ENCODE peak calls at places on chromosomes 12 and 14, in five cellular contexts. W, C, N, S and I are unnamed samples.

GRCh38 chr12:100163416-100164152 is 20.9 kb upstream of the BLTP3B start:
- DNase-seq in N (no peak), S (peak), C (peak), W (peak), I (peak)

GRCh38 chr14:58697927-58698641 is 60.3 kb downstream of the DACT1 start:
- DNase-seq in C (no peak), S (no peak), N (no peak), W (no peak), I (no peak)

GRCh38 chr14:23431486-23431885 is 4.0 kb downstream of the MYH7 start:
- DNase-seq in S (no peak), N (no peak), C (no peak), W (no peak), I (no peak)

GRCh38 chr12:39619660-39620433 is at the start of gene ABCD2:
- DNase-seq in W (peak), N (no peak), S (peak), C (peak), I (peak)

GRCh38 chr12:88814789-88815188 is 234.5 kb upstream of the KITLG start:
- DNase-seq in N (no peak), S (no peak), C (no peak), W (no peak), I (no peak)

GRCh38 chr14:104698688-104699425 is 9.4 kb downstream of the INF2 start:
- DNase-seq in S (no peak), N (no peak), C (no peak), W (no peak), I (no peak)

GRCh38 chr12:108271951-108272729 is 67.0 kb downstream of the CMKLR1 start:
- DNase-seq in C (no peak), W (no peak), N (no peak), S (no peak), I (no peak)

GRCh38 chr14:34693228-34693939 is 21.0 kb downstream of the CFL2 start:
- DNase-seq in S (peak), W (peak), C (no peak), N (no peak), I (no peak)

GRCh38 chr14:96250545-96250944 is 5.5 kb upstream of the BDKRB1 start:
- DNase-seq in S (no peak), N (no peak), W (no peak), C (no peak), I (no peak)

GRCh38 chr12:89525002-89525823 is 617 bp upstream of the GALNT4 start:
- DNase-seq in N (no peak), S (peak), C (peak), W (peak), I (peak)

GRCh38 chr12:337039-337438 is 52.1 kb downstream of the KDM5A start:
- DNase-seq in W (no peak), N (no peak), C (no peak), S (no peak), I (no peak)

GRCh38 chr12:111505601-111506036 is 93.5 kb downstream of the ATXN2 start:
- DNase-seq in S (peak), C (no peak), W (no peak), N (no peak), I (no peak)

GRCh38 chr14:34502826-34503225 is 36.7 kb downstream of the EAPP start:
- DNase-seq in S (peak), C (no peak), W (no peak), N (no peak), I (peak)

GRCh38 chr14:94697773-94698556 is 71.9 kb downstream of the GSC start:
- DNase-seq in C (no peak), S (no peak), W (no peak), N (no peak), I (peak)

GRCh38 chr12:14884458-14884878 is 1.2 kb downstream of the MGP start:
- DNase-seq in S (peak), N (peak), W (peak), C (peak), I (peak)

GRCh38 chr14:95609398-95609990 is 74.6 kb downstream of the GLRX5 start:
- DNase-seq in W (no peak), N (no peak), C (no peak), S (peak), I (peak)